ENCODE peak calls at places on chromosomes 1 and 21, in four cellular contexts. One of them, this sample, is unnamed.

GRCh38 chr1:226550671-226551041 is 2.1 kb downstream of the STUM start:
- DNase-seq in fibroblast of lung: no peak
- DNase-seq in stomach: no peak
- DNase-seq in mucosa of descending colon: no peak
- DNase-seq in this sample: no peak

GRCh38 chr1:228957535-228957934 is 222.3 kb downstream of the RHOU start:
- DNase-seq in fibroblast of lung: no peak
- DNase-seq in mucosa of descending colon: no peak
- DNase-seq in stomach: no peak
- DNase-seq in this sample: no peak

GRCh38 chr1:200359610-200360163 is 50.1 kb downstream of the ZNF281 start:
- DNase-seq in stomach: no peak
- DNase-seq in fibroblast of lung: peak
- DNase-seq in mucosa of descending colon: no peak
- DNase-seq in this sample: peak

GRCh38 chr21:43825936-43826622 is 36.7 kb downstream of the RRP1 start:
- DNase-seq in mucosa of descending colon: no peak
- DNase-seq in fibroblast of lung: no peak
- DNase-seq in stomach: peak
- DNase-seq in this sample: no peak

GRCh38 chr1:46621930-46622329 is 5.3 kb upstream of the MOB3C start:
- DNase-seq in mucosa of descending colon: no peak
- DNase-seq in fibroblast of lung: no peak
- DNase-seq in stomach: no peak
- DNase-seq in this sample: no peak

GRCh38 chr21:32719085-32719484 is 8.7 kb downstream of the SYNJ1 start:
- DNase-seq in mucosa of descending colon: no peak
- DNase-seq in fibroblast of lung: no peak
- DNase-seq in stomach: no peak
- DNase-seq in this sample: no peak

GRCh38 chr1:246080031-246080430 is 427.0 kb downstream of the SMYD3 start:
- DNase-seq in mucosa of descending colon: no peak
- DNase-seq in fibroblast of lung: no peak
- DNase-seq in stomach: no peak
- DNase-seq in this sample: no peak

GRCh38 chr21:44959376-44960091 is 19.7 kb downstream of the SLX9 start:
- DNase-seq in mucosa of descending colon: peak
- DNase-seq in stomach: no peak
- DNase-seq in fibroblast of lung: no peak
- DNase-seq in this sample: no peak

GRCh38 chr1:19514391-19514831 is 29.1 kb upstream of the CAPZB start:
- DNase-seq in fibroblast of lung: peak
- DNase-seq in mucosa of descending colon: no peak
- DNase-seq in stomach: no peak
- DNase-seq in this sample: peak

GRCh38 chr1:84000954-84001495 is 2.1 kb upstream of the TTLL7 start:
- DNase-seq in fibroblast of lung: no peak
- DNase-seq in mucosa of descending colon: no peak
- DNase-seq in stomach: no peak
- DNase-seq in this sample: no peak

GRCh38 chr1:94920061-94920460 is 6.8 kb downstream of the CNN3 start:
- DNase-seq in fibroblast of lung: no peak
- DNase-seq in mucosa of descending colon: no peak
- DNase-seq in stomach: no peak
- DNase-seq in this sample: no peak
- TF ChIP-seq CTCF in fibroblast of lung: no peak
- TF ChIP-seq CTCF in mucosa of descending colon: no peak
- TF ChIP-seq CTCF in stomach: no peak
- TF ChIP-seq CTCF in this sample: no peak

GRCh38 chr1:1432951-1433803 is 2.3 kb upstream of the VWA1 start:
- DNase-seq in mucosa of descending colon: peak
- DNase-seq in fibroblast of lung: no peak
- DNase-seq in stomach: peak
- DNase-seq in this sample: no peak
- TF ChIP-seq CTCF in mucosa of descending colon: no peak
- TF ChIP-seq CTCF in fibroblast of lung: no peak
- TF ChIP-seq CTCF in stomach: no peak
- TF ChIP-seq CTCF in this sample: no peak

GRCh38 chr1:31361607-31362006 is 11.3 kb downstream of the FABP3 start:
- DNase-seq in mucosa of descending colon: no peak
- DNase-seq in stomach: no peak
- DNase-seq in fibroblast of lung: no peak
- DNase-seq in this sample: no peak
- TF ChIP-seq CTCF in mucosa of descending colon: no peak
- TF ChIP-seq CTCF in stomach: no peak
- TF ChIP-seq CTCF in fibroblast of lung: no peak
- TF ChIP-seq CTCF in this sample: no peak

DNA sequence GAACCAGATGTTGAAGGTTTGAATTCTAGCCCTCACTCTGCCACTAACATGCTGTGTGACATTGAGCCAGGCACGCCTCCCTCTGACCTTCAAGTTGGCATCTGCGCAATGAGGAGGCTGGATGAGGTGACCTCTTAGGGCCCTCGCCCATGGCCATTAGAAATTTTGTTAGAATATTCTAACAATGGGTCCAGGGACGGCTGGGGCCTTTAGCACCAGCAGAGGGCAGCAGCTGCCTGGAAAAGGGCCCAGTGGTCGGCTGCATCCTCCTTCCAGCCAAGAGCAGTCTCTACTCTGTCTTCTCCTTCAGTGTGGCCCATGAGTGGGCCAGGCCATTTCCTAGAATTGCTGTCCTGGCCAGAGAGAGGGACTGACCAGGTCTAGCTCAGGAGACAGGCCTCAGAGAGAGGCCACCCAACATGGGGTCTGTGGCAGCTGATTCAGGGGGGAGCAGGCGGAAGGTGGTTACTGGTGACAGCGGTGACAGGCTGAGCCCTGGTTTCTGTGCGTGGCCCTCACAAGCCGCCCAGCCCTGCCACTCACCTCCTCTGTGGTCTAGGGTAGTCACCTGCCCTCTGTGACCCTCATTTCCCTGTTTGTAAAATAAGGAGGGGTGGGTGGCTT is 101.3 kb upstream of the ACTL8 start:
- DNase-seq in fibroblast of lung: peak
- DNase-seq in stomach: no peak
- DNase-seq in mucosa of descending colon: no peak
- DNase-seq in this sample: peak
- TF ChIP-seq CTCF in fibroblast of lung: peak
- TF ChIP-seq CTCF in stomach: no peak
- TF ChIP-seq CTCF in mucosa of descending colon: peak
- TF ChIP-seq CTCF in this sample: peak

GRCh38 chr1:176205322-176205914 is 1.7 kb downstream of the COP1 start:
- DNase-seq in mucosa of descending colon: no peak
- DNase-seq in stomach: no peak
- DNase-seq in fibroblast of lung: peak
- DNase-seq in this sample: peak

GRCh38 chr1:176203735-176204134 is 3.4 kb downstream of the COP1 start:
- DNase-seq in mucosa of descending colon: no peak
- DNase-seq in fibroblast of lung: no peak
- DNase-seq in stomach: no peak
- DNase-seq in this sample: no peak

GRCh38 chr1:176206006-176206960 is 803 bp downstream of the COP1 start:
- DNase-seq in fibroblast of lung: peak
- DNase-seq in stomach: peak
- DNase-seq in mucosa of descending colon: no peak
- DNase-seq in this sample: peak

GRCh38 chr1:176208034-176208433 is 948 bp upstream of the COP1 start:
- DNase-seq in stomach: no peak
- DNase-seq in mucosa of descending colon: no peak
- DNase-seq in fibroblast of lung: no peak
- DNase-seq in this sample: no peak

GRCh38 chr1:176206961-176207902 is at the start of gene COP1:
- DNase-seq in fibroblast of lung: peak
- DNase-seq in mucosa of descending colon: peak
- DNase-seq in stomach: peak
- DNase-seq in this sample: peak
- TF ChIP-seq CTCF in fibroblast of lung: peak
- TF ChIP-seq CTCF in mucosa of descending colon: peak
- TF ChIP-seq CTCF in stomach: no peak
- TF ChIP-seq CTCF in this sample: no peak

GRCh38 chr1:25564777-25565176 is 21.4 kb downstream of the LDLRAP1 start:
- DNase-seq in mucosa of descending colon: no peak
- DNase-seq in fibroblast of lung: no peak
- DNase-seq in stomach: no peak
- DNase-seq in this sample: no peak

GRCh38 chr1:25562101-25562927 is 18.9 kb downstream of the LDLRAP1 start:
- DNase-seq in fibroblast of lung: no peak
- DNase-seq in mucosa of descending colon: peak
- DNase-seq in stomach: peak
- DNase-seq in this sample: no peak

GRCh38 chr1:25561426-25562100 is 18.2 kb downstream of the LDLRAP1 start:
- DNase-seq in fibroblast of lung: no peak
- DNase-seq in stomach: no peak
- DNase-seq in mucosa of descending colon: no peak
- DNase-seq in this sample: no peak

GRCh38 chr1:25563330-25564215 is 20.2 kb downstream of the LDLRAP1 start:
- DNase-seq in fibroblast of lung: no peak
- DNase-seq in mucosa of descending colon: no peak
- DNase-seq in stomach: no peak
- DNase-seq in this sample: no peak

GRCh38 chr1:25562928-25563283 is 19.5 kb downstream of the LDLRAP1 start:
- DNase-seq in mucosa of descending colon: no peak
- DNase-seq in fibroblast of lung: no peak
- DNase-seq in stomach: no peak
- DNase-seq in this sample: no peak
- TF ChIP-seq CTCF in mucosa of descending colon: no peak
- TF ChIP-seq CTCF in fibroblast of lung: no peak
- TF ChIP-seq CTCF in stomach: no peak
- TF ChIP-seq CTCF in this sample: no peak

GRCh38 chr1:58769809-58770345 is 14.0 kb downstream of the JUN start:
- DNase-seq in fibroblast of lung: no peak
- DNase-seq in mucosa of descending colon: no peak
- DNase-seq in stomach: no peak
- DNase-seq in this sample: peak

GRCh38 chr1:58768332-58768731 is 15.5 kb downstream of the JUN start:
- DNase-seq in mucosa of descending colon: no peak
- DNase-seq in fibroblast of lung: peak
- DNase-seq in stomach: no peak
- DNase-seq in this sample: peak

GRCh38 chr1:58767143-58767542 is 16.7 kb downstream of the JUN start:
- DNase-seq in stomach: no peak
- DNase-seq in fibroblast of lung: no peak
- DNase-seq in mucosa of descending colon: no peak
- DNase-seq in this sample: no peak

GRCh38 chr1:58765016-58765415 is 18.8 kb downstream of the JUN start:
- DNase-seq in stomach: no peak
- DNase-seq in fibroblast of lung: no peak
- DNase-seq in mucosa of descending colon: no peak
- DNase-seq in this sample: no peak

DNA sequence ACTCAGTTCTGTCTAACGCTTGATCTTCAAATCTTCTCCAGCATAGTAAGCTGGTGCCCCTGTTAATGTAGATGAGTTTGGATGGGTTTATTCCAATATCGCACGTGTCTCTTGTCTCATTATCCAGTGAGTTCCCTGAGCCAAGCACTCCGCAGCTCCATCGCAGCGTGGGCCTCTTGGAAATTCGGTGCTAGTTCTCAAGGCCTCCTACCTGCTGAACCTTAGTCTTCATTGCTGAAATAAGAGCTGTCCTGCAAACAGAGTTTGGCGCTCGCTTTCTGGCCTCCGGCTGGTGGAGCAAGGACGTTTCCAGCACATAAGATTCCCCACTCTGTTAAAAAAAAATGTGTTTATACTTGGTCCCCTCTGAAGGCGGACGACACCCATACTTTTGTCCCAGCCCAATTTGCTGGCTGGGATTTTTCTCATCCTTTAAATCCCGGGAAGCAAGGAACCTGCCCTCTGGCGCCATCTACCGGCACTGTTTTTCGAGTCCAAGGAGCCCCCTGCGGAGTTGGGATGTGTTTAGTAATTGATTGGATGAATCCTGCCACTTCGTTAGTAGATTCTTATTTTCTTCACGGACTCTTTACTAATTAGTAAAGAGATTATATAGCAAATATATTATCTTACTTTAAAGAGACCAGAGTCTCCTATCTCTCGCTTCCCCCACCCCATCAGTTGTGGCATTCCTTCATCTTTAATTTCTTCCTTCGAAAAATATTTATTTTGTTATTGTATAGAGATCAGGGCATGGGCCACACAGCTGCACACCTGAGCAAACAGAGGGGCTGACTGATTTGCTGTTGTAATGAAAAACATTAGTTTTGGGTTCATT is 14.7 kb downstream of the JUN start:
- DNase-seq in mucosa of descending colon: peak
- DNase-seq in stomach: peak
- DNase-seq in fibroblast of lung: peak
- DNase-seq in this sample: peak
- TF ChIP-seq CTCF in mucosa of descending colon: peak
- TF ChIP-seq CTCF in stomach: no peak
- TF ChIP-seq CTCF in fibroblast of lung: peak
- TF ChIP-seq CTCF in this sample: peak

GRCh38 chr1:187342495-187342894 is 513.7 kb downstream of the PLA2G4A start:
- DNase-seq in fibroblast of lung: peak
- DNase-seq in mucosa of descending colon: no peak
- DNase-seq in stomach: no peak
- DNase-seq in this sample: no peak

GRCh38 chr1:187336769-187337168 is 508.0 kb downstream of the PLA2G4A start:
- DNase-seq in fibroblast of lung: no peak
- DNase-seq in stomach: no peak
- DNase-seq in mucosa of descending colon: no peak
- DNase-seq in this sample: no peak

GRCh38 chr1:187338762-187339412 is 510.1 kb downstream of the PLA2G4A start:
- DNase-seq in fibroblast of lung: no peak
- DNase-seq in stomach: no peak
- DNase-seq in mucosa of descending colon: no peak
- DNase-seq in this sample: no peak
- TF ChIP-seq CTCF in fibroblast of lung: no peak
- TF ChIP-seq CTCF in stomach: no peak
- TF ChIP-seq CTCF in mucosa of descending colon: no peak
- TF ChIP-seq CTCF in this sample: no peak

GRCh38 chr1:93758842-93759515 is 77.3 kb upstream of the BCAR3 start:
- DNase-seq in stomach: no peak
- DNase-seq in mucosa of descending colon: no peak
- DNase-seq in fibroblast of lung: peak
- DNase-seq in this sample: peak
- TF ChIP-seq CTCF in stomach: no peak
- TF ChIP-seq CTCF in mucosa of descending colon: no peak
- TF ChIP-seq CTCF in fibroblast of lung: peak
- TF ChIP-seq CTCF in this sample: no peak

DNA sequence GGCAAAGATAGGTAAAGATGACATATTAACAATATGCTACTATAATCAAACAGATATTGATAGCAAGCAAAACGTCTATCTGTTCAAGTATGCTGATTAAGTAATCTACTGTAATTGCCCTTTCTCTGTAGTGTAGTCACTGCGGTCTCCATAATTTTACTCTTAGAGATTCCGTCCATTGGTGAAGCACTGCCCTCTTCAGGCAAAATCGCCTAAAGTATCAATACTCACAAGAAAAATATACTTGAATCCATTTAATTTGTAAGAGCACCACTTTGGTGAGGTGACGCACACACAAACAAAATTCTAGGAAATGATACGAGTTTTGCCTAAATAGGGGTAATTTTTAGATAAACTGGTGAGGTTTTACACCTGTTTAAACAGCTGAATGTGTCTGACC is 434.6 kb upstream of the CHRM3 start:
- DNase-seq in mucosa of descending colon: no peak
- DNase-seq in fibroblast of lung: peak
- DNase-seq in stomach: peak
- DNase-seq in this sample: peak
- TF ChIP-seq CTCF in mucosa of descending colon: no peak
- TF ChIP-seq CTCF in fibroblast of lung: peak
- TF ChIP-seq CTCF in stomach: no peak
- TF ChIP-seq CTCF in this sample: peak